ENCODE peak calls at places on chromosomes 5 and 9, in five cellular contexts. One of them, this sample, is unnamed.
A peak's percentile ranks its signal among the peaks of the same experiment; 100 is the strongest.

GRCh38 chr5:107542428-107542827 is 128.3 kb downstream of the EFNA5 start:
- DNase-seq in SK-N-SH: peak; percentile 50
- DNase-seq in GM12878: peak; percentile 52
- DNase-seq in HepG2: peak; percentile 61
- DNase-seq in K562: no peak
- DNase-seq in this sample: peak; percentile 19

GRCh38 chr9:96417610-96418073 is 528 bp downstream of the ZNF367 start:
- DNase-seq in HepG2: no peak
- DNase-seq in K562: no peak
- DNase-seq in GM12878: no peak
- DNase-seq in SK-N-SH: peak; percentile 53
- DNase-seq in this sample: peak; percentile 27

GRCh38 chr5:1799110-1799601 is 481 bp downstream of the MRPL36 start:
- DNase-seq in GM12878: no peak
- DNase-seq in K562: peak; percentile 60
- DNase-seq in HepG2: peak; percentile 77
- DNase-seq in SK-N-SH: no peak
- DNase-seq in this sample: peak; percentile 25

GRCh38 chr5:96893342-96893741 is 17.0 kb downstream of the ERAP2 start:
- DNase-seq in GM12878: no peak
- DNase-seq in K562: no peak
- DNase-seq in HepG2: no peak
- DNase-seq in SK-N-SH: no peak
- DNase-seq in this sample: no peak

GRCh38 chr9:93899609-93900435 is 55.3 kb downstream of the BARX1 start:
- DNase-seq in HepG2: no peak
- DNase-seq in SK-N-SH: peak; percentile 8
- DNase-seq in K562: no peak
- DNase-seq in GM12878: no peak
- DNase-seq in this sample: no peak

GRCh38 chr9:115202960-115203751 is 85.2 kb upstream of the TNC start:
- DNase-seq in HepG2: no peak
- DNase-seq in K562: no peak
- DNase-seq in GM12878: no peak
- DNase-seq in SK-N-SH: peak; percentile 41
- DNase-seq in this sample: no peak

GRCh38 chr9:91217388-91217787 is 144.3 kb downstream of the AUH start:
- DNase-seq in SK-N-SH: no peak
- DNase-seq in K562: no peak
- DNase-seq in GM12878: no peak
- DNase-seq in HepG2: no peak
- DNase-seq in this sample: no peak

GRCh38 chr5:138754699-138755057 is 1.5 kb downstream of the CTNNA1 start:
- DNase-seq in HepG2: no peak
- DNase-seq in K562: no peak
- DNase-seq in SK-N-SH: no peak
- DNase-seq in GM12878: no peak
- DNase-seq in this sample: no peak

GRCh38 chr9:23342296-23342695 is 483.7 kb downstream of the ELAVL2 start:
- DNase-seq in SK-N-SH: no peak
- DNase-seq in GM12878: no peak
- DNase-seq in HepG2: peak; percentile 69
- DNase-seq in K562: no peak
- DNase-seq in this sample: no peak

GRCh38 chr5:40477856-40478546 is 201.7 kb upstream of the PTGER4 start:
- DNase-seq in HepG2: no peak
- DNase-seq in SK-N-SH: no peak
- DNase-seq in GM12878: no peak
- DNase-seq in K562: no peak
- DNase-seq in this sample: no peak

GRCh38 chr5:151093476-151093889 is 12.6 kb upstream of the TNIP1 start:
- DNase-seq in HepG2: no peak
- DNase-seq in SK-N-SH: no peak
- DNase-seq in K562: no peak
- DNase-seq in GM12878: no peak
- DNase-seq in this sample: no peak

GRCh38 chr5:15026011-15026481 is 154.5 kb upstream of the ANKH start:
- DNase-seq in GM12878: no peak
- DNase-seq in SK-N-SH: no peak
- DNase-seq in HepG2: no peak
- DNase-seq in K562: no peak
- DNase-seq in this sample: no peak

GRCh38 chr9:123176949-123177348 is 91.4 kb downstream of the STRBP start:
- DNase-seq in SK-N-SH: no peak
- DNase-seq in HepG2: no peak
- DNase-seq in GM12878: no peak
- DNase-seq in K562: no peak
- DNase-seq in this sample: no peak

GRCh38 chr5:135229679-135230132 is 169.3 kb downstream of the MACROH2A1 start:
- DNase-seq in K562: no peak
- DNase-seq in SK-N-SH: no peak
- DNase-seq in GM12878: no peak
- DNase-seq in HepG2: peak; percentile 85
- DNase-seq in this sample: no peak

GRCh38 chr5:14744296-14745187 is 80.0 kb downstream of the OTULIN start:
- DNase-seq in SK-N-SH: no peak
- DNase-seq in GM12878: no peak
- DNase-seq in HepG2: peak; percentile 41
- DNase-seq in K562: no peak
- DNase-seq in this sample: no peak

GRCh38 chr5:170151105-170151831 is 45.6 kb downstream of the FOXI1 start:
- DNase-seq in GM12878: no peak
- DNase-seq in HepG2: peak; percentile 54
- DNase-seq in K562: peak; percentile 90
- DNase-seq in SK-N-SH: no peak
- DNase-seq in this sample: no peak

GRCh38 chr9:88957526-88957925 is 33.7 kb upstream of the S1PR3 start:
- DNase-seq in HepG2: no peak
- DNase-seq in SK-N-SH: no peak
- DNase-seq in GM12878: no peak
- DNase-seq in K562: no peak
- DNase-seq in this sample: no peak

GRCh38 chr5:67095346-67095871 is 101.2 kb downstream of the CD180 start:
- DNase-seq in HepG2: peak; percentile 93
- DNase-seq in K562: no peak
- DNase-seq in GM12878: no peak
- DNase-seq in SK-N-SH: no peak
- DNase-seq in this sample: no peak

GRCh38 chr5:149268928-149269557 is 2.6 kb upstream of the AFAP1L1 start:
- DNase-seq in HepG2: peak; percentile 49
- DNase-seq in GM12878: no peak
- DNase-seq in SK-N-SH: peak; percentile 73
- DNase-seq in K562: peak; percentile 71
- DNase-seq in this sample: peak; percentile 60

DNA sequence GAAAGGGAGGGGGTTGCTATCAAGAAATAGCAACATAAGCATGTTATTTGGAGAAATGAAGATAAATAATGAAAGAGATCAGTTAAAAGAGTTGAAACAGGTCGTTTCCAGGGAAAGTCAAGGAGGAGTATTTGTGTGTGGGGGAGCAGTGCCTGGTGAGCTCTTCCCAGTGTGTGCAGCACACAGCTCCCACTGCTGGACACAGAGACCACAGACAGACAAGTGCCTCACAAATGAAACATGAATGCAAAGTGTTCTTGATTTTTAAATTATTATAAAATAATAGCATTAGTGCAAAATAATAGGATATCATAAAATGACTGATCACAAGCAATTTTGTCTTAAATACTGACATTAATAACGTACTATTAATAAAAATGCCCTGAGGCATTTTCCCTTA is 40.8 kb downstream of the LIFR start:
- DNase-seq in GM12878: no peak
- DNase-seq in SK-N-SH: peak; percentile 17
- DNase-seq in HepG2: peak; percentile 17
- DNase-seq in K562: no peak
- DNase-seq in this sample: peak; percentile 31
- TF ChIP-seq FOXM1 in GM12878: no peak
- TF ChIP-seq FOXM1 in SK-N-SH: no peak
- TF ChIP-seq FOXM1 in HepG2: no peak
- TF ChIP-seq FOXM1 in K562: no peak
- TF ChIP-seq FOXM1 in this sample: no peak

GRCh38 chr5:181241393-181241975 is 2.2 kb downstream of the RACK1 start:
- DNase-seq in GM12878: no peak
- DNase-seq in SK-N-SH: peak; percentile 29
- DNase-seq in K562: no peak
- DNase-seq in HepG2: peak; percentile 90
- DNase-seq in this sample: no peak

GRCh38 chr5:181245427-181246275 is 1.9 kb upstream of the RACK1 start:
- DNase-seq in K562: no peak
- DNase-seq in SK-N-SH: peak; percentile 33
- DNase-seq in HepG2: no peak
- DNase-seq in GM12878: no peak
- DNase-seq in this sample: no peak

GRCh38 chr5:181242031-181242451 is 1.7 kb downstream of the RACK1 start:
- DNase-seq in K562: no peak
- DNase-seq in GM12878: no peak
- DNase-seq in HepG2: no peak
- DNase-seq in SK-N-SH: no peak
- DNase-seq in this sample: no peak

GRCh38 chr5:181243020-181243520 is 636 bp downstream of the RACK1 start:
- DNase-seq in SK-N-SH: no peak
- DNase-seq in GM12878: no peak
- DNase-seq in K562: no peak
- DNase-seq in HepG2: no peak
- DNase-seq in this sample: no peak

GRCh38 chr5:181243521-181244307 is at the start of gene RACK1:
- DNase-seq in K562: peak; percentile 88
- DNase-seq in GM12878: peak; percentile 89
- DNase-seq in SK-N-SH: peak; percentile 84
- DNase-seq in HepG2: peak; percentile 87
- DNase-seq in this sample: peak; percentile 87
- TF ChIP-seq FOXM1 in K562: peak; percentile 54
- TF ChIP-seq FOXM1 in GM12878: peak; percentile 50
- TF ChIP-seq FOXM1 in SK-N-SH: no peak
- TF ChIP-seq FOXM1 in HepG2: no peak
- TF ChIP-seq FOXM1 in this sample: peak; percentile 20

DNA sequence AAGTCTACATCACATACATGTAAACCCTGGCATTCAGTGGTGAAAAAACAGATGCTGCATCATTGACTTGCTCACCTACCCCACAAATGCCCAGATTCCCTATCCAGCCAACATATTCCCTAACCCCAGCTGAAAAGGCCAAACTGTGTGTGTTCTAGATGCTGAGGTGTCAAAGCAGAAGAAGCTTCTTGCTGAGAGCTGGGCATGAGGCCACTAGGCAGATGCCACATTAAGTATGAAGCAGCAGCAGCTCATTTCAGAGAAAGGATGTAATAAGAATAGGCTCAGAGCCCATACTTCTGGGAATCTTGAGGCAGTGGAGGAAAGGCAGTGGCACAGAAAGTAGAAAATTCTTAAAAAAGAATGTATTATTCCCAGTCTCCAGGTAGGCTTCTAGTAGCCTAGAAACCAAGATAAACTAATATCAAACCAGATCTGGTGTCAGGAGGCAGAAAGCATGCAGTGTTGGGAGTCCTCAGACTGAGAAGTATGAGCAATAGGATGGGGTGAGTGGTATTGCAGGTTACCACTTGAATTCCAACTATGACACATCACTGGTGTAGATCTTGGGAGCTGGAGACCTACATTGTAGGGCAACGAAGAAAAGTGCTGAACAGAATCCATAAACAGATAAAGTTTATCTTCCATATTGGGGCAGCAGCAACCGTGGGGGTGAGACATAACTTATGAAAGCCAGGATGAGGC is 71.9 kb upstream of the GRHPR start:
- DNase-seq in K562: no peak
- DNase-seq in HepG2: no peak
- DNase-seq in GM12878: no peak
- DNase-seq in SK-N-SH: no peak
- DNase-seq in this sample: no peak
- TF ChIP-seq FOXM1 in K562: no peak
- TF ChIP-seq FOXM1 in HepG2: no peak
- TF ChIP-seq FOXM1 in GM12878: no peak
- TF ChIP-seq FOXM1 in SK-N-SH: no peak
- TF ChIP-seq FOXM1 in this sample: no peak

DNA sequence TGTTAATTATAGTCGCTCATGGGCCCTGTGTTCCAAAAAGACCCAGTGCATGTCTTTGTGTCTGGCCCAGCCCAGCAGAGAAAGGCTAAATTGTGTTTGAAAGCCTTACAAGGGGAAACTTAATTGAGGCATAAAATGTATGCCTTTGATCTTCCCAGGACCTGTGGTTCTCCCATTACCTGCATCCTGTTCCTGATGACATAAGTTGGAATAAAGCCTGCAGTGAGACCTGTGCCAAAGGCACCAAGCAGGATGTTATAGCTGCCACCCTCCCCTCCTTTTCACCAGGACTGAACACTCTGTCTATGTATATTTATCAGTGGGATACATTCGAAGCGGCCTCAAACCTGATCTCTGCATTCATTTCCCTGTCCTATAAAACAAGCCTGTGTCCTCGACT is 43.4 kb downstream of the TLR4 start:
- DNase-seq in GM12878: no peak
- DNase-seq in HepG2: no peak
- DNase-seq in SK-N-SH: no peak
- DNase-seq in K562: no peak
- DNase-seq in this sample: no peak
- TF ChIP-seq FOXM1 in GM12878: no peak
- TF ChIP-seq FOXM1 in HepG2: no peak
- TF ChIP-seq FOXM1 in SK-N-SH: no peak
- TF ChIP-seq FOXM1 in K562: no peak
- TF ChIP-seq FOXM1 in this sample: no peak

GRCh38 chr9:119968837-119969707 is 599.8 kb upstream of the BRINP1 start:
- DNase-seq in K562: peak; percentile 66
- DNase-seq in GM12878: no peak
- DNase-seq in SK-N-SH: peak; percentile 76
- DNase-seq in HepG2: peak; percentile 28
- DNase-seq in this sample: peak; percentile 77

DNA sequence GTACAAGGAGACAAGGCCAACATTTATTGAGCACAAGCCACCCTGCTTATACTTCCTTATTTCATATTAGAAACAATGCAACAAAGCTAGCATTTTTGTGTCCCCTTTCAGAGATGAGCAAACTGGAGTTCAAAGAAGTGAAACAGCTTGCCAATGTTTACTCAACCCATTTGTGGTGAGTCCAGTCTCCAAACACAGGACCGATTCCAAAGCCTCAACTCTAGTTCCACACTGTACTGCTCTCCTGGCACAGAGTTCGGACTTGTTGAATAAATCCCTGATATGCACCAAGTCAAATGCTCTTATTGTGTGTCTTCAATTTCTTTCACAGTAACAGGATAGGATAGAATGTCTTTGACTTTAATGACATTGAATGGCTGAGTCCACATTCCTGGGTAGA is 604.8 kb upstream of the BRINP1 start:
- DNase-seq in HepG2: peak; percentile 37
- DNase-seq in K562: no peak
- DNase-seq in GM12878: no peak
- DNase-seq in SK-N-SH: no peak
- DNase-seq in this sample: no peak
- TF ChIP-seq FOXM1 in HepG2: no peak
- TF ChIP-seq FOXM1 in K562: no peak
- TF ChIP-seq FOXM1 in GM12878: no peak
- TF ChIP-seq FOXM1 in SK-N-SH: no peak
- TF ChIP-seq FOXM1 in this sample: no peak

This sample was measured in HEK293T.